ENCODE peak calls at places on chromosomes 6 and 20, in six cellular contexts. Y is A549, R is HepG2, S is GM12878, F is H1, J is K562. H is an unnamed sample.

GRCh38 chr6:149060300-149060984 is 257.1 kb upstream of the TAB2 start:
- DNase-seq in R (peak), Y (no peak), J (no peak), S (peak), F (no peak), H (peak)

GRCh38 chr6:17886891-17887290 is 100.5 kb downstream of the KIF13A start:
- DNase-seq in Y (no peak), S (no peak), R (no peak), J (no peak), F (no peak), H (no peak)

GRCh38 chr20:49030954-49031619 is 15.0 kb upstream of the CSE1L start:
- DNase-seq in S (no peak), F (no peak), J (no peak), R (no peak), Y (no peak), H (no peak)

GRCh38 chr20:44033344-44033743 is 118.7 kb downstream of the TOX2 start:
- DNase-seq in F (no peak), J (no peak), S (no peak), Y (no peak), R (no peak), H (peak)

GRCh38 chr6:27795697-27796494 is 116.3 kb downstream of the OR2B2 start:
- DNase-seq in Y (peak), F (peak), R (peak), J (peak), S (peak), H (peak)

GRCh38 chr6:41182069-41183034 is 18.6 kb downstream of the TREML2 start:
- DNase-seq in Y (peak), S (no peak), R (peak), J (peak), F (peak), H (peak)

GRCh38 chr20:57426831-57427230 is 35.6 kb downstream of the RBM38 start:
- DNase-seq in F (no peak), S (no peak), J (no peak), Y (no peak), R (no peak), H (no peak)

GRCh38 chr20:10671221-10671849 is 2.5 kb downstream of the JAG1 start:
- DNase-seq in Y (peak), S (peak), F (peak), R (peak), J (peak), H (peak)

GRCh38 chr6:27608916-27609883 is 136.3 kb upstream of the ZNF184 start:
- DNase-seq in J (peak), S (peak), Y (peak), R (peak), F (peak), H (no peak)

GRCh38 chr6:27685278-27685677 is 212.4 kb upstream of the ZNF184 start:
- DNase-seq in Y (no peak), S (no peak), J (no peak), R (no peak), F (no peak), H (no peak)

GRCh38 chr20:10590950-10591349 is 82.8 kb downstream of the JAG1 start:
- DNase-seq in Y (no peak), F (no peak), J (no peak), S (no peak), R (no peak), H (no peak)

GRCh38 chr20:32512047-32512385 is 73.1 kb downstream of the NOL4L start:
- DNase-seq in F (no peak), R (no peak), Y (no peak), S (no peak), J (peak), H (no peak)

GRCh38 chr6:105397987-105398386 is 4.9 kb downstream of the PREP start:
- DNase-seq in Y (no peak), F (no peak), R (peak), S (no peak), J (no peak), H (no peak)

GRCh38 chr6:18564775-18565174 is 177.6 kb downstream of the RNF144B start:
- DNase-seq in F (no peak), S (no peak), J (no peak), Y (no peak), R (no peak), H (no peak)

GRCh38 chr20:5508044-5508443 is 191.3 kb upstream of the PROKR2 start:
- DNase-seq in F (no peak), R (no peak), J (no peak), S (no peak), Y (no peak), H (no peak)

GRCh38 chr20:44496976-44497375 is 21.3 kb downstream of the TTPAL start:
- DNase-seq in S (no peak), F (no peak), R (no peak), Y (peak), J (no peak), H (no peak)

GRCh38 chr6:6795396-6795795 is 206.9 kb downstream of the LY86 start:
- DNase-seq in F (no peak), R (no peak), J (no peak), Y (no peak), S (no peak), H (no peak)

GRCh38 chr6:112198582-112198981 is 55.8 kb downstream of the LAMA4 start:
- DNase-seq in R (no peak), S (no peak), F (no peak), Y (no peak), J (no peak), H (no peak)

GRCh38 chr20:58447733-58448391 is 58.8 kb downstream of the VAPB start:
- DNase-seq in F (peak), R (peak), J (peak), S (no peak), Y (peak), H (no peak)

GRCh38 chr20:20482453-20482852 is 114.5 kb downstream of the INSM1 start:
- DNase-seq in J (no peak), R (peak), S (no peak), Y (no peak), F (no peak), H (no peak)

GRCh38 chr6:5125152-5126006 is 40.2 kb downstream of the PPP1R3G start:
- DNase-seq in J (peak), Y (peak), R (peak), S (no peak), F (no peak), H (no peak)

GRCh38 chr6:159169557-159170332 is 545 bp downstream of the FNDC1 start:
- DNase-seq in R (no peak), F (peak), S (no peak), J (no peak), Y (peak), H (peak)

GRCh38 chr20:53738039-53738944 is 144.7 kb upstream of the ZNF217 start:
- DNase-seq in J (peak), F (no peak), Y (peak), S (no peak), R (peak), H (peak)

GRCh38 chr6:32609731-32610640 is 20.3 kb upstream of the HLA-DRB1 start:
- DNase-seq in Y (peak), F (peak), J (peak), S (peak), R (peak), H (peak)

GRCh38 chr6:113570651-113571050 is 286.5 kb upstream of the MARCKS start:
- DNase-seq in R (no peak), J (no peak), S (no peak), Y (no peak), F (no peak), H (no peak)

GRCh38 chr20:23291575-23292240 is 58.9 kb upstream of the NXT1 start:
- DNase-seq in S (no peak), R (no peak), J (no peak), Y (no peak), F (no peak), H (no peak)

GRCh38 chr6:89895273-89895874 is 1.1 kb downstream of the GJA10 start:
- DNase-seq in J (no peak), R (peak), Y (peak), F (peak), S (no peak), H (peak)

GRCh38 chr6:42049116-42049809 is 1.1 kb upstream of the TAF8 start:
- DNase-seq in R (no peak), J (no peak), S (no peak), Y (no peak), F (no peak), H (no peak)

GRCh38 chr20:57395111-57395959 is 4.1 kb downstream of the RBM38 start:
- DNase-seq in J (no peak), S (no peak), Y (no peak), R (no peak), F (no peak), H (no peak)

GRCh38 chr20:297925-298754 is 770 bp downstream of the ZCCHC3 start:
- DNase-seq in R (peak), J (peak), Y (peak), S (no peak), F (peak), H (peak)

GRCh38 chr20:59771506-59772372 is 161.7 kb downstream of the SYCP2 start:
- DNase-seq in J (no peak), Y (no peak), S (no peak), F (no peak), R (no peak), H (no peak)

GRCh38 chr20:63278661-63279060 is 6.0 kb downstream of the ARFGAP1 start:
- DNase-seq in Y (no peak), R (no peak), F (no peak), S (no peak), J (no peak), H (no peak)

GRCh38 chr20:63066506-63067265 is 59.9 kb upstream of the BHLHE23 start:
- DNase-seq in R (no peak), Y (no peak), S (no peak), F (no peak), J (no peak), H (no peak)

GRCh38 chr6:135830971-135831370 is 20.5 kb upstream of the PDE7B start:
- DNase-seq in J (no peak), S (no peak), Y (no peak), F (no peak), R (no peak), H (no peak)
- H3K27ac ChIP-seq in J (no peak), S (no peak), Y (no peak), F (no peak), R (no peak), H (no peak)

GRCh38 chr20:41141153-41141815 is 3.9 kb downstream of the PLCG1 start:
- DNase-seq in Y (no peak), J (peak), F (no peak), R (peak), S (no peak), H (peak)
- TF ChIP-seq MAX in Y (no peak), J (no peak), F (peak), R (peak), S (no peak), H (no peak)

GRCh38 chr20:37990571-37991151 is 42.6 kb downstream of the TTI1 start:
- DNase-seq in Y (peak), R (peak), S (peak), J (no peak), F (no peak), H (peak)
- TF ChIP-seq CHD2 in Y (no peak), R (no peak), S (peak), J (no peak), F (no peak), H (peak)

GRCh38 chr6:170554888-170555137 is 644 bp downstream of the TBP start:
- DNase-seq in F (no peak), R (no peak), S (no peak), Y (no peak), J (no peak), H (no peak)
- H3K27ac ChIP-seq in F (peak), R (peak), S (peak), Y (peak), J (peak), H (peak)

DNA sequence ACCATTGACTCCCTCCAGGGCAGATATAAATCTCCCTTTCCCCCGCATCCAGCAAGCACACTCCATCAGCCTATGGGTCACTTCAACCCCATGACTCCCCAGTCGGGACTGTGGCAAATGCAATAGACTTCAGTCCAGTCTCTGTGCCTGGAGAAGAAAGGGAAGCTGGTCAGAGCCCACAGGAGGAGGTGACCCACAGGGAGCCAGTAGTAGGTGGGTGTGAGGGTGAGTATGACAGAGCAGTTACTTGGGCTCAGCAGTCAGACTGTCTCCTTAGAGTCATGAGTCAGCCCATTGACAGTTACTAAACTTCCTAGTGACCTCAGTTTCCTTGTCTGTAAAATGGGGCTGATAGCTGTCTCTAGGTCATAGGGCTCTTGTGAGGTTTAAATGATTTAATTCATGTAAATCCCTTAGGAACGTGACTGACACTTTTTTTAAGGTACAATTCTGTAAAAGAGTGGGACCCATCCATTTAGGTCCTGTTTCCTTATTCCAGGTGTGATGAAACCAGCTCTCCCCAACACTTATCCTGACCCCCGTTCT is 33.9 kb upstream of the HLA-C start:
- DNase-seq in R (no peak), S (no peak), F (no peak), Y (no peak), J (no peak), H (no peak)
- TF ChIP-seq MAX in R (no peak), S (no peak), F (no peak), Y (no peak), J (no peak), H (no peak)

GRCh38 chr20:9454781-9455180 is 59.6 kb upstream of the LAMP5 start:
- DNase-seq in R (no peak), Y (no peak), F (no peak), S (no peak), J (no peak), H (no peak)

GRCh38 chr20:9458075-9458818 is 56.1 kb upstream of the LAMP5 start:
- DNase-seq in F (peak), J (no peak), R (peak), S (peak), Y (peak), H (no peak)

GRCh38 chr20:9457055-9457454 is 57.3 kb upstream of the LAMP5 start:
- DNase-seq in R (no peak), Y (no peak), F (no peak), J (no peak), S (peak), H (no peak)

GRCh38 chr20:9460518-9460917 is 53.9 kb upstream of the LAMP5 start:
- DNase-seq in J (no peak), R (no peak), S (no peak), F (no peak), Y (peak), H (no peak)
- TF ChIP-seq CHD2 in J (no peak), R (no peak), S (no peak), F (no peak), Y (no peak), H (no peak)